ENCODE peak calls at places on chromosome 3, in eight cellular contexts. One of them, this sample, is unnamed.

GRCh38 chr3:59775781-59776270 is 726.0 kb upstream of the CFAP20DC start:
- DNase-seq in IMR-90: no peak
- DNase-seq in RCC 7860: no peak
- DNase-seq in GM13977: no peak
- DNase-seq in NCI-H1694: no peak
- DNase-seq in hippocampal formation: no peak
- DNase-seq in T-helper 1 cell: no peak
- DNase-seq in sciatic nerve: no peak
- DNase-seq in this sample: no peak

GRCh38 chr3:12553921-12554391 is 2.9 kb upstream of the MKRN2 start:
- DNase-seq in IMR-90: no peak
- DNase-seq in RCC 7860: no peak
- DNase-seq in GM13977: no peak
- DNase-seq in NCI-H1694: no peak
- DNase-seq in hippocampal formation: no peak
- DNase-seq in T-helper 1 cell: no peak
- DNase-seq in sciatic nerve: no peak
- DNase-seq in this sample: no peak

GRCh38 chr3:146184616-146185015 is 23.6 kb upstream of the PLOD2 start:
- DNase-seq in IMR-90: peak
- DNase-seq in RCC 7860: peak
- DNase-seq in GM13977: no peak
- DNase-seq in NCI-H1694: no peak
- DNase-seq in hippocampal formation: no peak
- DNase-seq in T-helper 1 cell: no peak
- DNase-seq in sciatic nerve: no peak
- DNase-seq in this sample: no peak

GRCh38 chr3:18445421-18446066 is 20.4 kb upstream of the SATB1 start:
- DNase-seq in IMR-90: no peak
- DNase-seq in RCC 7860: no peak
- DNase-seq in GM13977: peak
- DNase-seq in NCI-H1694: no peak
- DNase-seq in hippocampal formation: no peak
- DNase-seq in T-helper 1 cell: peak
- DNase-seq in sciatic nerve: no peak
- DNase-seq in this sample: peak

GRCh38 chr3:8658326-8659212 is 14.0 kb upstream of the SSUH2 start:
- DNase-seq in IMR-90: peak
- DNase-seq in RCC 7860: no peak
- DNase-seq in GM13977: peak
- DNase-seq in NCI-H1694: no peak
- DNase-seq in hippocampal formation: no peak
- DNase-seq in T-helper 1 cell: no peak
- DNase-seq in sciatic nerve: peak
- DNase-seq in this sample: no peak

GRCh38 chr3:123053107-123053506 is 13.7 kb upstream of the PDIA5 start:
- DNase-seq in IMR-90: no peak
- DNase-seq in RCC 7860: no peak
- DNase-seq in GM13977: no peak
- DNase-seq in NCI-H1694: no peak
- DNase-seq in hippocampal formation: no peak
- DNase-seq in T-helper 1 cell: no peak
- DNase-seq in sciatic nerve: no peak
- DNase-seq in this sample: no peak

GRCh38 chr3:46495901-46496456 is 1.8 kb upstream of the RTP3 start:
- DNase-seq in IMR-90: peak
- DNase-seq in RCC 7860: peak
- DNase-seq in GM13977: no peak
- DNase-seq in NCI-H1694: no peak
- DNase-seq in hippocampal formation: no peak
- DNase-seq in T-helper 1 cell: no peak
- DNase-seq in sciatic nerve: no peak
- DNase-seq in this sample: no peak

GRCh38 chr3:124033360-124034015 is 41.6 kb upstream of the ROPN1 start:
- DNase-seq in IMR-90: no peak
- DNase-seq in RCC 7860: no peak
- DNase-seq in GM13977: no peak
- DNase-seq in NCI-H1694: no peak
- DNase-seq in hippocampal formation: no peak
- DNase-seq in T-helper 1 cell: peak
- DNase-seq in sciatic nerve: peak
- DNase-seq in this sample: no peak

GRCh38 chr3:142188846-142189245 is 36.5 kb downstream of the GK5 start:
- DNase-seq in IMR-90: no peak
- DNase-seq in RCC 7860: no peak
- DNase-seq in GM13977: no peak
- DNase-seq in NCI-H1694: no peak
- DNase-seq in hippocampal formation: no peak
- DNase-seq in T-helper 1 cell: no peak
- DNase-seq in sciatic nerve: no peak
- DNase-seq in this sample: no peak

GRCh38 chr3:188274249-188274915 is 120.4 kb downstream of the LPP start:
- DNase-seq in IMR-90: peak
- DNase-seq in RCC 7860: no peak
- DNase-seq in GM13977: no peak
- DNase-seq in NCI-H1694: no peak
- DNase-seq in hippocampal formation: no peak
- DNase-seq in T-helper 1 cell: no peak
- DNase-seq in sciatic nerve: no peak
- DNase-seq in this sample: no peak

GRCh38 chr3:150765949-150766720 is 3.2 kb upstream of the SIAH2 start:
- DNase-seq in IMR-90: peak
- DNase-seq in RCC 7860: peak
- DNase-seq in GM13977: peak
- DNase-seq in NCI-H1694: no peak
- DNase-seq in hippocampal formation: no peak
- DNase-seq in T-helper 1 cell: no peak
- DNase-seq in sciatic nerve: no peak
- DNase-seq in this sample: no peak

GRCh38 chr3:194397757-194398312 is 1.2 kb downstream of the GP5 start:
- DNase-seq in IMR-90: no peak
- DNase-seq in RCC 7860: no peak
- DNase-seq in GM13977: no peak
- DNase-seq in NCI-H1694: no peak
- DNase-seq in hippocampal formation: no peak
- DNase-seq in T-helper 1 cell: no peak
- DNase-seq in sciatic nerve: no peak
- DNase-seq in this sample: peak

GRCh38 chr3:39189648-39190269 is 2.6 kb downstream of the XIRP1 start:
- DNase-seq in IMR-90: peak
- DNase-seq in RCC 7860: peak
- DNase-seq in GM13977: peak
- DNase-seq in NCI-H1694: no peak
- DNase-seq in hippocampal formation: peak
- DNase-seq in T-helper 1 cell: peak
- DNase-seq in sciatic nerve: no peak
- DNase-seq in this sample: peak

GRCh38 chr3:130779031-130779430 is 32.4 kb upstream of the PIK3R4 start:
- DNase-seq in IMR-90: no peak
- DNase-seq in RCC 7860: no peak
- DNase-seq in GM13977: peak
- DNase-seq in NCI-H1694: no peak
- DNase-seq in hippocampal formation: no peak
- DNase-seq in T-helper 1 cell: no peak
- DNase-seq in sciatic nerve: no peak
- DNase-seq in this sample: no peak

GRCh38 chr3:50231581-50231980 is 4.4 kb upstream of the GNAI2 start:
- DNase-seq in IMR-90: no peak
- DNase-seq in RCC 7860: no peak
- DNase-seq in GM13977: no peak
- DNase-seq in NCI-H1694: no peak
- DNase-seq in hippocampal formation: no peak
- DNase-seq in T-helper 1 cell: no peak
- DNase-seq in sciatic nerve: no peak
- DNase-seq in this sample: no peak